ENCODE peak calls at places on chromosomes 13 and 19, in eight cellular contexts. V is heart right ventricle; A is thoracic aorta; K is fibroblast of the aortic adventitia; P is retina; T is lower leg skin; W is HTR-8/SVneo; S is stimulated activated CD4-positive, alpha-beta T cell treated with anti-CD3 and anti-CD28 coated beads, TNF-alpha, amount 100 ng/mL, for 1 hour. C is an unnamed sample.

GRCh38 chr19:8610928-8611284 is 391 bp upstream of the ADAMTS10 start:
- DNase-seq in S (no peak), A (no peak), P (no peak), W (no peak), T (no peak), V (no peak), K (no peak), C (no peak)

GRCh38 chr19:42423462-42424344 is 3.5 kb downstream of the LIPE start:
- DNase-seq in T (peak), W (peak), A (peak), K (peak), V (peak), S (peak), P (peak), C (peak)

GRCh38 chr19:9847087-9847671 is 12.1 kb downstream of the PIN1 start:
- DNase-seq in S (no peak), P (no peak), V (no peak), T (no peak), A (peak), K (peak), W (peak), C (peak)

GRCh38 chr19:37905936-37906867 is at the start of gene WDR87:
- DNase-seq in V (peak), A (no peak), T (peak), W (peak), P (peak), K (peak), S (peak), C (no peak)

GRCh38 chr19:45528744-45529453 is 21.6 kb downstream of the VASP start:
- DNase-seq in A (no peak), W (no peak), K (no peak), T (no peak), V (no peak), S (no peak), P (peak), C (no peak)

GRCh38 chr13:89003656-89004055 is 1332.5 kb downstream of the SLITRK5 start:
- DNase-seq in P (no peak), W (no peak), K (no peak), V (no peak), A (no peak), T (no peak), S (no peak), C (no peak)

GRCh38 chr19:10516671-10517286 is 468 bp downstream of the S1PR5 start:
- DNase-seq in A (no peak), K (no peak), S (no peak), T (no peak), P (no peak), W (peak), V (no peak), C (no peak)

GRCh38 chr13:113923376-113924063 is 50.4 kb downstream of the C13orf46 start:
- DNase-seq in P (no peak), T (peak), S (no peak), W (no peak), A (no peak), K (no peak), V (no peak), C (no peak)

GRCh38 chr13:33497146-33497845 is 211.7 kb upstream of the STARD13 start:
- DNase-seq in W (no peak), T (no peak), P (no peak), K (peak), V (no peak), A (no peak), S (no peak), C (no peak)

GRCh38 chr13:30743319-30744055 is 8.1 kb downstream of the ALOX5AP start:
- DNase-seq in W (peak), S (no peak), P (no peak), V (no peak), K (peak), T (no peak), A (peak), C (peak)

GRCh38 chr13:20721454-20722357 is 18.2 kb downstream of the IL17D start:
- DNase-seq in T (no peak), A (no peak), S (no peak), W (no peak), V (peak), P (peak), K (peak), C (peak)

GRCh38 chr19:57887195-57887941 is 1.5 kb downstream of the ZNF814 start:
- DNase-seq in P (no peak), W (no peak), S (no peak), A (no peak), V (no peak), K (peak), T (peak), C (no peak)

GRCh38 chr19:56671613-56671994 is at the start of gene ZNF835:
- DNase-seq in T (peak), V (peak), K (no peak), S (peak), A (peak), P (peak), W (peak), C (no peak)

GRCh38 chr19:4811328-4812131 is 20.0 kb downstream of the TICAM1 start:
- DNase-seq in S (peak), V (peak), A (peak), K (peak), T (peak), W (peak), P (peak), C (no peak)

GRCh38 chr19:49130325-49130724 is 11.0 kb downstream of the PPFIA3 start:
- DNase-seq in K (no peak), P (no peak), T (no peak), V (no peak), S (no peak), W (no peak), A (no peak), C (no peak)

GRCh38 chr19:9043524-9043923 is 33.3 kb upstream of the MUC16 start:
- DNase-seq in V (no peak), W (no peak), A (no peak), K (no peak), T (no peak), P (no peak), S (no peak), C (no peak)